ENCODE peak calls at places on chromosomes 1 and 21, in four cellular contexts. U is HepG2, E is K562, L is GM12878. C is an unnamed sample.

GRCh38 chr1:153488731-153489130 is 28.3 kb upstream of the S100A7 start:
- DNase-seq in E (no peak), L (no peak), U (no peak), C (no peak)

GRCh38 chr1:235736263-235736662 is 86.7 kb upstream of the GNG4 start:
- DNase-seq in U (no peak), L (no peak), E (no peak), C (no peak)

GRCh38 chr1:59043796-59044195 is 253.1 kb upstream of the FGGY start:
- DNase-seq in L (no peak), U (peak), E (no peak), C (no peak)

GRCh38 chr1:116426401-116426800 is 53.4 kb downstream of the ATP1A1 start:
- DNase-seq in E (no peak), L (no peak), U (no peak), C (no peak)

GRCh38 chr1:3105167-3105863 is 36.3 kb downstream of the PRDM16 start:
- DNase-seq in U (peak), L (no peak), E (no peak), C (peak)

GRCh38 chr1:59819566-59820438 is 5.1 kb downstream of the HOOK1 start:
- DNase-seq in E (no peak), L (no peak), U (no peak), C (no peak)

GRCh38 chr1:91828007-91828321 is 58.0 kb downstream of the TGFBR3 start:
- DNase-seq in U (no peak), E (no peak), L (no peak), C (no peak)

GRCh38 chr1:244302889-244303609 is 148.7 kb downstream of the ADSS2 start:
- DNase-seq in U (no peak), E (peak), L (no peak), C (no peak)

GRCh38 chr1:4653796-4654715 is at the start of gene AJAP1:
- DNase-seq in L (no peak), E (no peak), U (no peak), C (no peak)

GRCh38 chr1:170071378-170071777 is 3.1 kb downstream of the KIFAP3 start:
- DNase-seq in E (no peak), U (no peak), L (peak), C (no peak)

GRCh38 chr1:53336146-53336545 is 8.3 kb upstream of the LRP8 start:
- DNase-seq in U (no peak), L (no peak), E (no peak), C (no peak)

GRCh38 chr1:119987689-119988088 is 81.8 kb downstream of the NOTCH2 start:
- DNase-seq in U (no peak), E (no peak), L (no peak), C (no peak)

GRCh38 chr1:226915672-226915995 is 24.5 kb upstream of the COQ8A start:
- DNase-seq in U (no peak), L (no peak), E (no peak), C (no peak)

GRCh38 chr1:39051956-39052355 is 25.8 kb downstream of the NDUFS5 start:
- DNase-seq in E (no peak), U (no peak), L (no peak), C (no peak)

GRCh38 chr1:160733933-160734332 is 5.1 kb upstream of the SLAMF7 start:
- DNase-seq in L (no peak), E (no peak), U (no peak), C (no peak)

GRCh38 chr1:89339039-89339438 is 24.8 kb upstream of the GBP6 start:
- DNase-seq in L (no peak), E (no peak), U (no peak), C (no peak)

GRCh38 chr1:175188936-175189335 is 3.6 kb downstream of the KIAA0040 start:
- DNase-seq in E (no peak), U (no peak), L (peak), C (no peak)

GRCh38 chr1:43980255-43981134 is 1.5 kb downstream of the B4GALT2 start:
- DNase-seq in E (no peak), L (no peak), U (no peak), C (no peak)

GRCh38 chr1:235759336-235759735 is 107.4 kb downstream of the LYST start:
- DNase-seq in E (no peak), L (no peak), U (no peak), C (no peak)

GRCh38 chr1:106768501-106768900 is 288.0 kb upstream of the PRMT6 start:
- DNase-seq in L (no peak), U (no peak), E (no peak), C (no peak)

GRCh38 chr1:201506573-201507567 is at the start of gene CSRP1:
- DNase-seq in L (peak), E (peak), U (no peak), C (peak)

GRCh38 chr1:89994805-89995594 is at the start of gene ZNF326:
- DNase-seq in U (peak), E (peak), L (peak), C (peak)

GRCh38 chr21:46168659-46169386 is 13.4 kb upstream of the FTCD start:
- DNase-seq in U (no peak), L (no peak), E (no peak), C (no peak)

GRCh38 chr1:54326577-54327385 is 79.4 kb downstream of the SSBP3 start:
- DNase-seq in E (no peak), L (no peak), U (no peak), C (no peak)

GRCh38 chr1:234668577-234668955 is 58.6 kb upstream of the IRF2BP2 start:
- DNase-seq in L (no peak), E (no peak), U (no peak), C (no peak)

GRCh38 chr1:234669499-234669898 is 59.5 kb upstream of the IRF2BP2 start:
- DNase-seq in E (no peak), U (no peak), L (no peak), C (no peak)

GRCh38 chr1:234667891-234668576 is 58.1 kb upstream of the IRF2BP2 start:
- DNase-seq in E (no peak), U (no peak), L (no peak), C (no peak)

GRCh38 chr1:234666206-234666605 is 56.2 kb upstream of the IRF2BP2 start:
- DNase-seq in E (no peak), U (no peak), L (no peak), C (no peak)

GRCh38 chr1:234666761-234667160 is 56.8 kb upstream of the IRF2BP2 start:
- DNase-seq in E (no peak), U (no peak), L (no peak), C (no peak)
- TF ChIP-seq ETV6 in E (no peak), U (no peak), L (no peak), C (no peak)

GRCh38 chr1:16348414-16349182 is 3.7 kb downstream of the FBXO42 start:
- DNase-seq in L (no peak), E (peak), U (peak), C (no peak)
- TF ChIP-seq ETV6 in L (no peak), E (no peak), U (no peak), C (no peak)

GRCh38 chr1:31198150-31198549 is 41.5 kb downstream of the NKAIN1 start:
- DNase-seq in L (no peak), E (no peak), U (no peak), C (no peak)
- TF ChIP-seq ETV6 in L (no peak), E (no peak), U (no peak), C (no peak)

GRCh38 chr21:26137379-26138060 is 33.0 kb downstream of the APP start:
- DNase-seq in U (no peak), E (no peak), L (no peak), C (no peak)
- TF ChIP-seq ETV6 in U (no peak), E (no peak), L (no peak), C (no peak)

DNA sequence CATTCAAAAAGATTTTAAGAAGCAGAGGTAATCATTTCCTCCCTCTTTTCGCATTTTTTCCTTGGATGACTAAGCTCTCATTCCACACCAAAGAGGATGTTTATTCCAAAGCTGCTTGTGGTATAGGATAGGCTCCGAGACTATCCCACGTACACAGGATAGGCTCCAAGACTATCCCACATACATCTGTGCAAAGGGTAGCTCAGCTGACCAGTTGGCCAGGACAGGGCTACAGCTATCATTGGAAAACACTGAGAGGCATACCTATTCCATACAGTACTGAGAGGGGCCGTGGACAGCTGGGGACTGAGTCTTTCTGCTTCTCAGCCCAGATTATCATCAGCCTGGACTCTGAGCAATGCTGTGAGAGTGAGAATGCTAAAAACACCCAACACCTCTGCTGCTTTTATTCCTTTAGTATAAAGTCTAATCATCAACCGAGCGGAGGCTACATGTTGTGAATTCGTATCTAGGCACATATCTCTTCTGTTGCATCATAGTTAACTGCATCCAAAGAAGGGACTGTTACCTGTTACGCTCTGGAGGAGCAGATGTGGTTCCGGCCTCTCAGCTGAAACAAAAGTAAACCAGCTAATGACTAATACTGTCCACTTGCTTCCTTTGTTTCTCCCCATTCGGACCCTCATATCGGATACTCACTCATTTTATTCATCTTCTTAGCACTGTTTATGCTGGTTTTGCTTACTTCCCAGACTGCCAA is 141.0 kb downstream of the TNFSF18 start:
- DNase-seq in E (no peak), U (no peak), L (no peak), C (no peak)
- TF ChIP-seq ETV6 in E (no peak), U (no peak), L (no peak), C (no peak)

DNA sequence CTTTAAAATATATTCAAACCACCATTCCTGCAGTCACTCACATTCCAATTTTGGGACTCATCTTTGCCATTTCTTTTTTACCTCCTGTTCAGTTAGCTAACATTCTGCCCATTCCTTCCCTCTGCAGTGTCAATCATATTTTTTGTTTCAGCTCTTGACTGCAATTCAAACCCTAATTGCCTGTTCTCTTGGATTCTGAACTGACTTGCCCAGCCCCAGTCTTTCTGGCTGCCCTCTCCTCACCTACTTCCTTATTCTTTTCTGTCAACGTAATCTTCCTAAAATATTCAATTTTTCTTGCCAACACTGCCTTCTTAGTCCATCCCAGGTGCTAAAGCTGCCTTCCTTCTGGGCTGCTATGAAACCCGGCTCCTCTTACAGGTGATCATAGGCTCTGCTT is 6.1 kb downstream of the PRDM2 start:
- DNase-seq in L (no peak), U (no peak), E (no peak), C (no peak)
- TF ChIP-seq ETV6 in L (no peak), U (no peak), E (no peak), C (no peak)